ENCODE peak calls at places on chromosomes 4 and X, in five cellular contexts. B is A673, E is HT-29, I is GM12864, N is T-helper 22 cell. L is an unnamed sample.

GRCh38 chrX:50801135-50801534 is 12.9 kb downstream of the SHROOM4 start:
- DNase-seq in I (no peak), B (no peak), E (no peak), N (no peak), L (no peak)

GRCh38 chrX:150162141-150162540 is 201.0 kb upstream of the MAMLD1 start:
- DNase-seq in I (no peak), E (no peak), B (no peak), N (no peak), L (no peak)

GRCh38 chr4:77443941-77444340 is 161.7 kb upstream of the CXCL13 start:
- DNase-seq in N (no peak), B (no peak), I (no peak), E (no peak), L (no peak)

GRCh38 chr4:47639531-47639930 is 154.5 kb downstream of the ATP10D start:
- DNase-seq in E (no peak), I (no peak), N (no peak), B (no peak), L (no peak)

GRCh38 chrX:111098874-111099273 is 2.9 kb downstream of the PAK3 start:
- DNase-seq in N (peak; percentile 47), E (peak; percentile 24), B (peak; percentile 50), I (no peak), L (no peak)

GRCh38 chr4:113951263-113951662 is 28.2 kb downstream of the ARSJ start:
- DNase-seq in N (no peak), B (no peak), I (no peak), E (peak; percentile 73), L (no peak)

GRCh38 chr4:99013884-99014523 is 18.5 kb downstream of the METAP1 start:
- DNase-seq in E (no peak), I (no peak), N (no peak), B (no peak), L (no peak)

GRCh38 chr4:173794662-173795061 is 264.6 kb upstream of the HAND2 start:
- DNase-seq in I (no peak), B (peak; percentile 79), N (no peak), E (no peak), L (no peak)

GRCh38 chr4:145935253-145936141 is 3.1 kb downstream of the ZNF827 start:
- DNase-seq in N (no peak), B (no peak), I (no peak), E (no peak), L (peak; percentile 56)

GRCh38 chr4:111639876-111640275 is 505.4 kb upstream of the FAM241A start:
- DNase-seq in I (no peak), E (no peak), B (peak; percentile 51), N (no peak), L (no peak)

GRCh38 chr4:136748777-136749176 is 783.5 kb downstream of the PCDH18 start:
- DNase-seq in E (no peak), B (no peak), N (no peak), I (no peak), L (no peak)

GRCh38 chr4:41155194-41155830 is 59.0 kb downstream of the APBB2 start:
- DNase-seq in B (no peak), N (no peak), E (no peak), I (no peak), L (peak; percentile 46)

GRCh38 chr4:128601992-128602695 is 207.4 kb upstream of the JADE1 start:
- DNase-seq in I (no peak), E (no peak), B (no peak), N (no peak), L (peak; percentile 27)

GRCh38 chr4:123744664-123745290 is 348.2 kb downstream of the SPRY1 start:
- DNase-seq in I (no peak), E (no peak), N (no peak), B (peak; percentile 70), L (no peak)

GRCh38 chrX:7054219-7055206 is 93.0 kb upstream of the STS start:
- DNase-seq in I (no peak), B (no peak), N (no peak), E (no peak), L (no peak)

GRCh38 chrX:72169008-72169728 is 12.4 kb upstream of the PIN4 start:
- DNase-seq in E (no peak), B (no peak), I (no peak), N (peak; percentile 17), L (peak; percentile 39)

GRCh38 chrX:47662144-47662657 is 3.2 kb upstream of the UXT start:
- DNase-seq in I (no peak), E (no peak), N (no peak), B (peak; percentile 66), L (no peak)

GRCh38 chrX:92232182-92232581 is 453.0 kb downstream of the PCDH11X start:
- DNase-seq in I (no peak), B (peak; percentile 43), E (peak; percentile 33), N (no peak), L (peak; percentile 11)

GRCh38 chr4:81466841-81467671 is 4.7 kb downstream of the RASGEF1B start:
- DNase-seq in B (peak; percentile 71), E (peak; percentile 93), I (peak; percentile 43), N (peak; percentile 32), L (peak; percentile 97)

GRCh38 chrX:129732857-129733256 is 5.9 kb upstream of the XPNPEP2 start:
- DNase-seq in E (no peak), B (no peak), N (no peak), I (no peak), L (no peak)

GRCh38 chr4:1834047-1834769 is 21.7 kb downstream of the LETM1 start:
- DNase-seq in N (no peak), E (no peak), B (no peak), I (no peak), L (no peak)

GRCh38 chr4:118772149-118773081 is 63.5 kb downstream of the SEC24D start:
- DNase-seq in I (no peak), E (peak; percentile 65), N (no peak), B (peak; percentile 68), L (peak; percentile 75)

GRCh38 chr4:16897991-16898827 is at the start of gene LDB2:
- DNase-seq in E (no peak), I (no peak), N (no peak), B (peak; percentile 94), L (peak; percentile 37)

GRCh38 chr4:73764513-73764912 is 24.1 kb downstream of the CXCL8 start:
- DNase-seq in E (no peak), N (no peak), I (no peak), B (no peak), L (no peak)

GRCh38 chrX:19889582-19890342 is 2.4 kb upstream of the SH3KBP1 start:
- DNase-seq in B (peak; percentile 28), E (peak; percentile 71), N (peak; percentile 33), I (peak; percentile 64), L (no peak)

GRCh38 chr4:135120190-135120589 is 918.6 kb upstream of the PABPC4L start:
- DNase-seq in B (no peak), E (no peak), I (no peak), N (no peak), L (no peak)